ENCODE peak calls at places on chromosomes 1 and 21, in five cellular contexts. W is PC-9, T is mammary epithelial cell, A is endothelial cell of umbilical vein, H is GM23248. B is an unnamed sample.
A peak's percentile ranks its signal among the peaks of the same experiment; 100 is the strongest.

GRCh38 chr1:3411806-3412205 is 42.7 kb upstream of the ARHGEF16 start:
- DNase-seq in A (no peak), H (no peak), T (no peak), W (no peak), B (no peak)

GRCh38 chr21:34141373-34141772 is 68.0 kb downstream of the MRPS6 start:
- DNase-seq in H (no peak), T (no peak), A (no peak), W (no peak), B (no peak)

GRCh38 chr1:44217809-44218410 is 4.6 kb downstream of the DMAP1 start:
- DNase-seq in H (peak; percentile 75), W (peak; percentile 44), T (peak; percentile 40), A (peak; percentile 66), B (peak; percentile 74)

GRCh38 chr21:37700641-37701202 is 215.5 kb downstream of the KCNJ6 start:
- DNase-seq in A (peak; percentile 56), T (peak; percentile 73), H (peak; percentile 84), W (peak; percentile 53), B (peak; percentile 90)

GRCh38 chr1:196660272-196660671 is 8.4 kb downstream of the CFH start:
- DNase-seq in T (no peak), H (no peak), A (no peak), W (no peak), B (no peak)

GRCh38 chr1:65209005-65209885 is 61.2 kb downstream of the AK4 start:
- DNase-seq in H (peak; percentile 58), A (peak; percentile 67), T (peak; percentile 30), W (peak; percentile 42), B (peak; percentile 36)

GRCh38 chr1:179082308-179083030 is 599 bp downstream of the TOR3A start:
- DNase-seq in T (peak; percentile 47), A (peak; percentile 44), H (peak; percentile 62), W (no peak), B (peak; percentile 53)

GRCh38 chr1:178706467-178706866 is 18.6 kb upstream of the RALGPS2 start:
- DNase-seq in W (no peak), A (no peak), T (peak; percentile 45), H (peak; percentile 72), B (no peak)

GRCh38 chr1:208475951-208476824 is 232.0 kb upstream of the PLXNA2 start:
- DNase-seq in T (no peak), H (peak; percentile 17), A (peak; percentile 45), W (no peak), B (no peak)

GRCh38 chr1:229114315-229114714 is 156.6 kb upstream of the RAB4A start:
- DNase-seq in H (no peak), W (no peak), A (no peak), T (no peak), B (no peak)

GRCh38 chr1:222390181-222390580 is 157.7 kb downstream of the HHIPL2 start:
- DNase-seq in T (no peak), H (peak; percentile 79), W (no peak), A (no peak), B (no peak)

GRCh38 chr1:32062867-32063230 is 9.9 kb upstream of the TMEM39B start:
- DNase-seq in W (no peak), T (no peak), H (peak; percentile 56), A (no peak), B (no peak)

GRCh38 chr1:244989813-244990212 is 125.5 kb upstream of the HNRNPU start:
- DNase-seq in A (peak; percentile 35), H (peak; percentile 59), W (peak; percentile 33), T (peak; percentile 51), B (no peak)

GRCh38 chr1:180258290-180258689 is 28.2 kb downstream of the LHX4 start:
- DNase-seq in T (no peak), W (no peak), H (no peak), A (no peak), B (no peak)

GRCh38 chr1:91537281-91538069 is 36.8 kb downstream of the CDC7 start:
- DNase-seq in H (peak; percentile 86), W (no peak), T (peak; percentile 9), A (no peak), B (no peak)

GRCh38 chr1:94894630-94895029 is 32.3 kb downstream of the CNN3 start:
- DNase-seq in H (no peak), A (no peak), T (no peak), W (no peak), B (no peak)

GRCh38 chr1:89892816-89893215 is 72.0 kb downstream of the LRRC8D start:
- DNase-seq in A (no peak), H (no peak), T (no peak), W (no peak), B (no peak)

GRCh38 chr1:44108241-44108640 is 10.4 kb upstream of the KLF17 start:
- DNase-seq in H (peak; percentile 61), W (no peak), A (no peak), T (peak; percentile 7), B (no peak)

GRCh38 chr1:234760303-234760723 is 150.3 kb upstream of the IRF2BP2 start:
- DNase-seq in T (no peak), A (no peak), W (no peak), H (no peak), B (no peak)
- H2AFZ ChIP-seq in T (no peak overlapping the region), A (peak overlapping the region; percentile 38), W (no peak overlapping the region), H (no peak overlapping the region), B (peak overlapping the region; percentile 42)

GRCh38 chr21:22223385-22223784 is 1225.2 kb downstream of the NCAM2 start:
- DNase-seq in W (no peak), T (no peak), H (no peak), A (no peak), B (no peak)

GRCh38 chr21:22225299-22225698 is 1227.1 kb downstream of the NCAM2 start:
- DNase-seq in T (no peak), W (no peak), A (no peak), H (no peak), B (no peak)

DNA sequence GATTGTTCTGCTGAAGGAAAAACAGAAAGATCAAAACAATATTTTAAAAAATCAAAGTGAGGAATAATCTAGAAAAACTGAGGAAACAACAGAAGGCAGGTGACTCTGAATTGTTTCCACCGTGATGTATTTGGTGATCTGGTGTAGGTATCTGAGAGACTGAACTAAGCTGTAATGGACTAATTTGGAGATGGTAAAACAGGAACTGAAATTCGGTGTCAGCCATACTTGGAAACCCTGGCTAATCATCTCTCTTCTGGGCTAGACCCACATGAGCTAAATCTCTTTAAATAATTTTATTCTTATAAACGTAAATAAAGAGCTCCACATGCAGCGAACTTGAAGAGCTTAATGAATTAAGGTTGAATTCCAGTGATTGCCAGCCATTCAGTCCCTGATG is 1226.1 kb downstream of the NCAM2 start:
- DNase-seq in W (no peak), A (no peak), T (no peak), H (no peak), B (no peak)
- H3K9me3 ChIP-seq in W (no peaks in the 10 kb centered on the region), A (no peaks in the 10 kb centered on the region), T (peaks cover 12% of the 10 kb centered on the region), H (no peaks in the 10 kb centered on the region), B (peaks cover 35% of the 10 kb centered on the region)

GRCh38 chr1:21174638-21175323 is 1.9 kb downstream of the EIF4G3 start:
- DNase-seq in H (peak; percentile 86), W (peak; percentile 64), A (peak; percentile 53), T (peak; percentile 57), B (no peak)

GRCh38 chr1:21174230-21174629 is 2.5 kb downstream of the EIF4G3 start:
- DNase-seq in H (peak; percentile 30), T (no peak), W (no peak), A (no peak), B (no peak)

GRCh38 chr1:21176589-21177555 is at the start of gene EIF4G3:
- DNase-seq in T (peak; percentile 93), A (peak; percentile 98), W (peak; percentile 88), H (peak; percentile 99), B (peak; percentile 98)

GRCh38 chr1:21175670-21176581 is 771 bp downstream of the EIF4G3 start:
- DNase-seq in T (no peak), H (peak; percentile 65), A (peak; percentile 51), W (no peak), B (peak; percentile 39)

GRCh38 chr1:21175324-21175669 is 1.4 kb downstream of the EIF4G3 start:
- DNase-seq in H (peak; percentile 75), A (no peak), T (peak; percentile 34), W (peak; percentile 48), B (peak; percentile 58)
- H2AFZ ChIP-seq in H (peak overlapping the region; percentile 47), A (no peak overlapping the region), T (no peak overlapping the region), W (no peak overlapping the region), B (peak overlapping the region; percentile 20)

GRCh38 chr1:49045371-49045770 is 268.7 kb upstream of the BEND5 start:
- DNase-seq in T (no peak), A (no peak), H (no peak), W (no peak), B (no peak)
- H3K9me3 ChIP-seq in T (no peaks in the 10 kb centered on the region), A (peaks cover 2% of the 10 kb centered on the region), H (no peaks in the 10 kb centered on the region), W (no peaks in the 10 kb centered on the region), B (no peaks in the 10 kb centered on the region)

GRCh38 chr1:20614130-20614579 is 19.1 kb upstream of the PINK1 start:
- DNase-seq in A (no peak), W (no peak), T (no peak), H (no peak), B (no peak)
- H2AFZ ChIP-seq in A (peak overlapping the region; percentile 23), W (no peak overlapping the region), T (no peak overlapping the region), H (peak overlapping the region; percentile 67), B (peak overlapping the region; percentile 21)

GRCh38 chr1:197801111-197801482 is 25.8 kb upstream of the DENND1B start:
- DNase-seq in T (no peak), A (no peak), W (no peak), H (no peak), B (no peak)

GRCh38 chr1:197799271-197799670 is 24.0 kb upstream of the DENND1B start:
- DNase-seq in H (peak; percentile 91), T (peak; percentile 47), W (no peak), A (no peak), B (no peak)

GRCh38 chr1:197798492-197798891 is 23.2 kb upstream of the DENND1B start:
- DNase-seq in H (no peak), T (no peak), A (no peak), W (no peak), B (no peak)

GRCh38 chr1:197800379-197801110 is 25.3 kb upstream of the DENND1B start:
- DNase-seq in A (no peak), W (no peak), T (no peak), H (no peak), B (no peak)

GRCh38 chr1:197797010-197797409 is 21.7 kb upstream of the DENND1B start:
- DNase-seq in H (no peak), W (no peak), T (no peak), A (no peak), B (no peak)
- H3K9me3 ChIP-seq in H (no peaks in the 10 kb centered on the region), W (peaks cover 5% of the 10 kb centered on the region), T (no peaks in the 10 kb centered on the region), A (no peaks in the 10 kb centered on the region), B (peaks cover 13% of the 10 kb centered on the region)

B was measured in OCI-LY7.